ENCODE peak calls at places on chromosomes 13 and 19, in six cellular contexts. One of them, this sample, is unnamed.

GRCh38 chr13:27132538-27132937 is 39.1 kb downstream of the USP12 start:
- DNase-seq in PC-9: no peak
- DNase-seq in osteoblast: no peak
- DNase-seq in body of pancreas: no peak
- DNase-seq in heart left ventricle: no peak
- DNase-seq in ascending aorta: no peak
- DNase-seq in this sample: no peak

GRCh38 chr19:4624733-4625362 is 14.5 kb upstream of the TNFAIP8L1 start:
- DNase-seq in osteoblast: peak; percentile 56
- DNase-seq in heart left ventricle: no peak
- DNase-seq in PC-9: no peak
- DNase-seq in ascending aorta: no peak
- DNase-seq in body of pancreas: no peak
- DNase-seq in this sample: no peak

GRCh38 chr13:43261018-43261417 is 237.6 kb downstream of the DNAJC15 start:
- DNase-seq in heart left ventricle: no peak
- DNase-seq in body of pancreas: no peak
- DNase-seq in ascending aorta: no peak
- DNase-seq in PC-9: peak; percentile 72
- DNase-seq in osteoblast: no peak
- DNase-seq in this sample: no peak

GRCh38 chr19:14473915-14474578 is 1.1 kb downstream of the PTGER1 start:
- DNase-seq in PC-9: no peak
- DNase-seq in body of pancreas: no peak
- DNase-seq in ascending aorta: no peak
- DNase-seq in osteoblast: peak; percentile 93
- DNase-seq in heart left ventricle: peak; percentile 36
- DNase-seq in this sample: no peak

GRCh38 chr13:55517312-55517711 is 1623.4 kb upstream of the PRR20A start:
- DNase-seq in heart left ventricle: no peak
- DNase-seq in ascending aorta: no peak
- DNase-seq in PC-9: no peak
- DNase-seq in body of pancreas: no peak
- DNase-seq in osteoblast: no peak
- DNase-seq in this sample: no peak

GRCh38 chr13:50566646-50567045 is 276.8 kb downstream of the DLEU7 start:
- DNase-seq in PC-9: no peak
- DNase-seq in body of pancreas: no peak
- DNase-seq in osteoblast: no peak
- DNase-seq in ascending aorta: no peak
- DNase-seq in heart left ventricle: no peak
- DNase-seq in this sample: no peak

GRCh38 chr19:16824658-16825311 is 4.4 kb upstream of the SIN3B start:
- DNase-seq in body of pancreas: no peak
- DNase-seq in PC-9: peak; percentile 57
- DNase-seq in ascending aorta: no peak
- DNase-seq in osteoblast: peak; percentile 77
- DNase-seq in heart left ventricle: no peak
- DNase-seq in this sample: no peak

GRCh38 chr13:78607409-78608253 is 4.3 kb upstream of the POU4F1 start:
- DNase-seq in heart left ventricle: no peak
- DNase-seq in body of pancreas: no peak
- DNase-seq in PC-9: no peak
- DNase-seq in ascending aorta: no peak
- DNase-seq in osteoblast: no peak
- DNase-seq in this sample: no peak

GRCh38 chr19:3249408-3249807 is 24.9 kb downstream of the CELF5 start:
- DNase-seq in ascending aorta: no peak
- DNase-seq in PC-9: peak; percentile 40
- DNase-seq in osteoblast: peak; percentile 54
- DNase-seq in heart left ventricle: no peak
- DNase-seq in body of pancreas: no peak
- DNase-seq in this sample: no peak

GRCh38 chr19:18841400-18841799 is 9.6 kb downstream of the UPF1 start:
- DNase-seq in PC-9: no peak
- DNase-seq in body of pancreas: no peak
- DNase-seq in osteoblast: peak; percentile 56
- DNase-seq in ascending aorta: no peak
- DNase-seq in heart left ventricle: no peak
- DNase-seq in this sample: no peak
- H3K4me1 ChIP-seq in PC-9: no peaks in the 10 kb centered on the region
- H3K4me1 ChIP-seq in body of pancreas: peaks cover 94% of the 10 kb centered on the region
- H3K4me1 ChIP-seq in osteoblast: peaks cover 40% of the 10 kb centered on the region
- H3K4me1 ChIP-seq in ascending aorta: peaks cover 6% of the 10 kb centered on the region
- H3K4me1 ChIP-seq in heart left ventricle: peaks cover 47% of the 10 kb centered on the region
- H3K4me1 ChIP-seq in this sample: no peaks in the 10 kb centered on the region

DNA sequence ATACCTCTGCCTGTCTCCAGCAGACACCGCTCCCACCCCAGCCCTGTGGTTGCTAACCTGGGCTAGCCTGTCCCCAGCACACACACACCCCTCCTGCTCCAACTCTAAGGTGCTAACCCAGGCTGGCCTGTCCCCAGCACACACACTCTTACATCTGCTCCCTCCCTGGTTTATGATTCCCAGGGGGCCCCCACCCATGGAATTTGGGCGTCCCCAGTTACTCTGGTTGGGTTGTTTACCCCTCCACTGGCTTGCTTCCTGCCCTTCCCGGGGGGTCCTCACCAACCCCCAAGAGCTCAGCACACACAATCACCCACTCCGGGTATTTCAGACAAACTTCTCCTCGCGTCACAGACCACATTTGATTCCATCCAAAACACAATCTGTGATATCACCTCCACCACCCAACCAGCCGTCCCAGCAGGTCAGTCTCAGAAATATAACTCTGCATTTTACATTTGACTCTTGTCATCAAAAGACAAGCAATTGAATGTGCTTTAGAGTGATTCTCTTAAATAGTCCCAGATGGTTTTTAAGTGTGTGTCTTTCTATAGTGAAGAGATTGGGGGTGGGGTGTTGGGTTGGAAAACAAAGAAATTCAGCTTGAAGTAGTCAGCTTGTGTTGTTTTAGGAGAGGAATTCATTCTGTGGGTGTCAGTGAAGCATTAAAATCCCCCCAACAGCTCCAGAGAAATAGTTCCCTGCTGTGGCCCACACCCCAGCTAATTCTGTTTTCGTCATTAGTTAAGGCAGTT is 20.1 kb downstream of the COL4A2 start:
- DNase-seq in heart left ventricle: no peak
- DNase-seq in PC-9: no peak
- DNase-seq in ascending aorta: peak; percentile 61
- DNase-seq in body of pancreas: peak; percentile 42
- DNase-seq in osteoblast: no peak
- DNase-seq in this sample: no peak
- H3K27ac ChIP-seq in heart left ventricle: peak overlapping the region; percentile 27
- H3K27ac ChIP-seq in PC-9: no peak overlapping the region
- H3K27ac ChIP-seq in ascending aorta: peak overlapping the region; percentile 95
- H3K27ac ChIP-seq in body of pancreas: peak overlapping the region; percentile 48
- H3K27ac ChIP-seq in osteoblast: peak overlapping the region; percentile 94
- H3K27ac ChIP-seq in this sample: no peak overlapping the region

GRCh38 chr13:37651891-37652290 is 53.3 kb upstream of the POSTN start:
- DNase-seq in ascending aorta: no peak
- DNase-seq in osteoblast: no peak
- DNase-seq in PC-9: no peak
- DNase-seq in heart left ventricle: no peak
- DNase-seq in body of pancreas: no peak
- DNase-seq in this sample: no peak
- H3K27me3 ChIP-seq in ascending aorta: no peaks in the 10 kb centered on the region
- H3K27me3 ChIP-seq in osteoblast: no peaks in the 10 kb centered on the region
- H3K27me3 ChIP-seq in PC-9: no peaks in the 10 kb centered on the region
- H3K27me3 ChIP-seq in heart left ventricle: no peaks in the 10 kb centered on the region
- H3K27me3 ChIP-seq in body of pancreas: no peaks in the 10 kb centered on the region
- H3K27me3 ChIP-seq in this sample: no peaks in the 10 kb centered on the region

GRCh38 chr19:39506598-39506943 is 7.8 kb downstream of the DLL3 start:
- DNase-seq in osteoblast: no peak
- DNase-seq in body of pancreas: no peak
- DNase-seq in heart left ventricle: no peak
- DNase-seq in PC-9: no peak
- DNase-seq in ascending aorta: no peak
- DNase-seq in this sample: no peak

GRCh38 chr19:39508629-39509028 is 6.3 kb upstream of the SELENOV start:
- DNase-seq in body of pancreas: no peak
- DNase-seq in heart left ventricle: no peak
- DNase-seq in PC-9: no peak
- DNase-seq in osteoblast: no peak
- DNase-seq in ascending aorta: no peak
- DNase-seq in this sample: no peak

GRCh38 chr19:39509233-39509632 is 5.7 kb upstream of the SELENOV start:
- DNase-seq in body of pancreas: no peak
- DNase-seq in PC-9: no peak
- DNase-seq in heart left ventricle: no peak
- DNase-seq in ascending aorta: no peak
- DNase-seq in osteoblast: peak; percentile 55
- DNase-seq in this sample: no peak

GRCh38 chr19:39507715-39508364 is 7.1 kb upstream of the SELENOV start:
- DNase-seq in ascending aorta: no peak
- DNase-seq in PC-9: no peak
- DNase-seq in heart left ventricle: no peak
- DNase-seq in osteoblast: peak; percentile 62
- DNase-seq in body of pancreas: no peak
- DNase-seq in this sample: no peak

DNA sequence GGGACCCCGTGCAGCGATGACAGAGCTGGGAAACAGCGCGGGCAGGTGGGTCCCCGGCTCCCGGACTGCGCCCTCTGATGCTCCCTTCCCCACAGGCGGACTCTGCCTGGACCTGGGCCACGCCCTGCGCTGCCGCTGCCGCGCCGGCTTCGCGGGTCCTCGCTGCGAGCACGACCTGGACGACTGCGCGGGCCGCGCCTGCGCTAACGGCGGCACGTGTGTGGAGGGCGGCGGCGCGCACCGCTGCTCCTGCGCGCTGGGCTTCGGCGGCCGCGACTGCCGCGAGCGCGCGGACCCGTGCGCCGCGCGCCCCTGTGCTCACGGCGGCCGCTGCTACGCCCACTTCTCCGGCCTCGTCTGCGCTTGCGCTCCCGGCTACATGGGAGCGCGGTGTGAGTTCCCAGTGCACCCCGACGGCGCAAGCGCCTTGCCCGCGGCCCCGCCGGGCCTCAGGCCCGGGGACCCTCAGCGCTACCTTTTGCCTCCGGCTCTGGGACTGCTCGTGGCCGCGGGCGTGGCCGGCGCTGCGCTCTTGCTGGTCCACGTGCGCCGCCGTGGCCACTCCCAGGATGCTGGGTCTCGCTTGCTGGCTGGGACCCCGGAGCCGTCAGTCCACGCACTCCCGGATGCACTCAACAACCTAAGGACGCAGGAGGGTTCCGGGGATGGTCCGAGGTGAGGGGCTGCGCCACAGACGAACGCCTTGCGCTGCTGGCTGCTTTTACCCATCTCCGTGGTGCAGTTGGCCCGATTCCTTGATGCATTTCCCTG is 7.8 kb upstream of the SELENOV start:
- DNase-seq in body of pancreas: no peak
- DNase-seq in heart left ventricle: no peak
- DNase-seq in ascending aorta: no peak
- DNase-seq in PC-9: no peak
- DNase-seq in osteoblast: peak; percentile 96
- DNase-seq in this sample: peak; percentile 59
- H3K4me1 ChIP-seq in body of pancreas: peaks cover 9% of the 10 kb centered on the region
- H3K4me1 ChIP-seq in heart left ventricle: peaks cover 4% of the 10 kb centered on the region
- H3K4me1 ChIP-seq in ascending aorta: no peaks in the 10 kb centered on the region
- H3K4me1 ChIP-seq in PC-9: no peaks in the 10 kb centered on the region
- H3K4me1 ChIP-seq in osteoblast: no peaks in the 10 kb centered on the region
- H3K4me1 ChIP-seq in this sample: no peaks in the 10 kb centered on the region

GRCh38 chr19:13066231-13066630 is 36.4 kb downstream of the LYL1 start:
- DNase-seq in body of pancreas: no peak
- DNase-seq in ascending aorta: no peak
- DNase-seq in osteoblast: no peak
- DNase-seq in heart left ventricle: no peak
- DNase-seq in PC-9: no peak
- DNase-seq in this sample: no peak
- H3K27ac ChIP-seq in body of pancreas: no peak overlapping the region
- H3K27ac ChIP-seq in ascending aorta: peak overlapping the region; percentile 99
- H3K27ac ChIP-seq in osteoblast: no peak overlapping the region
- H3K27ac ChIP-seq in heart left ventricle: peak overlapping the region; percentile 91
- H3K27ac ChIP-seq in PC-9: no peak overlapping the region
- H3K27ac ChIP-seq in this sample: no peak overlapping the region

GRCh38 chr19:21751379-21751778 is 16.0 kb downstream of the ZNF100 start:
- DNase-seq in heart left ventricle: no peak
- DNase-seq in ascending aorta: no peak
- DNase-seq in PC-9: no peak
- DNase-seq in osteoblast: peak; percentile 83
- DNase-seq in body of pancreas: no peak
- DNase-seq in this sample: no peak

GRCh38 chr19:21749090-21749489 is 18.3 kb downstream of the ZNF100 start:
- DNase-seq in heart left ventricle: no peak
- DNase-seq in ascending aorta: no peak
- DNase-seq in body of pancreas: no peak
- DNase-seq in PC-9: no peak
- DNase-seq in osteoblast: peak; percentile 22
- DNase-seq in this sample: no peak

GRCh38 chr19:21750586-21751128 is 16.7 kb downstream of the ZNF100 start:
- DNase-seq in body of pancreas: no peak
- DNase-seq in heart left ventricle: no peak
- DNase-seq in PC-9: no peak
- DNase-seq in osteoblast: no peak
- DNase-seq in ascending aorta: no peak
- DNase-seq in this sample: no peak

GRCh38 chr19:21748088-21748487 is 19.3 kb downstream of the ZNF100 start:
- DNase-seq in body of pancreas: no peak
- DNase-seq in osteoblast: no peak
- DNase-seq in heart left ventricle: no peak
- DNase-seq in ascending aorta: no peak
- DNase-seq in PC-9: no peak
- DNase-seq in this sample: no peak
- H3K27me3 ChIP-seq in body of pancreas: no peaks in the 10 kb centered on the region
- H3K27me3 ChIP-seq in osteoblast: no peaks in the 10 kb centered on the region
- H3K27me3 ChIP-seq in heart left ventricle: no peaks in the 10 kb centered on the region
- H3K27me3 ChIP-seq in ascending aorta: no peaks in the 10 kb centered on the region
- H3K27me3 ChIP-seq in PC-9: no peaks in the 10 kb centered on the region
- H3K27me3 ChIP-seq in this sample: no peaks in the 10 kb centered on the region

DNA sequence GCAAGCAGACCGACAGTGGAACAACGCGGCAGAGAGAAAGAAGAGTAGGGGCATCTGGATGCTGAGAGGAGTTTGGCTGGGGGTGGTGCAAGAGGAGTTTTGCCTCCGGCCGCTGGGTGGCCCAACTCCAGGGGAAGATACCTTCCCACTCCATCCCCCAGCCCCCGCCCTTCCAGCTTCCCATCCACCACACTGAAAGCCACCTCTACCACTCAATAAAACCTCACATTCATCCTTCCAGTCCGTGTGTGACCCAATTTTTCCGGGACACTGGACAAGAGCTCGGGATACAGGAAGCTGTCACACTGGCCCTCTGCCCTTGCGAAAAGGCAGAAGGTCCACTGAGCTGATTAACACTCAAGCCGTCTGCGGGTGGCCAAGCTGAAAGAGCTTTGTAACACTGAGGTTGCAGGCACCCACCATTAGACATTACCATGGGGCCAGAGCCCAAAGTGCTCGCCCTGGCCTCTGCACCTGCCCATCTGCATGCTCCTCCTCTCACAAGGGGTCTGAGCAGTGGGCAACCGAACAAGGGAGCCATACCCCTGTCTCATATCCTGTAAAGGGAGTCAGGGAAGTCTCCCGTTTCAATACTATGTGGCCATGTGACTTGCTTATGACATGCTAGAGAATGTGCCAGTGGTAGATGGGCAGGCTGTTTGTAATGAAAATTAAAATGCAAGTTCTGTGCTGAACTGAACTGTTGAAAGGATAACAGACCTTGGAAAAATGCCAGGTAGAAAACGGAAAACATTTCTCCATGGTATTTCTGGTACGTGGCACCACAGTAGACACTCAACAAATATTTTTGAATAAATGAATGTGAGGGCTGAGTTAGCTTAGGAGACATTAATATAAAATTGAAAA is 205.1 kb upstream of the STARD13 start:
- DNase-seq in heart left ventricle: no peak
- DNase-seq in osteoblast: no peak
- DNase-seq in body of pancreas: no peak
- DNase-seq in ascending aorta: peak; percentile 65
- DNase-seq in PC-9: no peak
- DNase-seq in this sample: no peak
- H3K4me1 ChIP-seq in heart left ventricle: no peaks in the 10 kb centered on the region
- H3K4me1 ChIP-seq in osteoblast: peaks cover 25% of the 10 kb centered on the region
- H3K4me1 ChIP-seq in body of pancreas: peaks cover 10% of the 10 kb centered on the region
- H3K4me1 ChIP-seq in ascending aorta: no peaks in the 10 kb centered on the region
- H3K4me1 ChIP-seq in PC-9: peaks cover 11% of the 10 kb centered on the region
- H3K4me1 ChIP-seq in this sample: peaks cover 15% of the 10 kb centered on the region